ENCODE peak calls at places on chromosome 10, in four cellular contexts. B is mesothelial cell of epicardium, X is fibroblast of pulmonary artery, A is lung. U is an unnamed sample.

GRCh38 chr10:103295391-103296044 is 18.6 kb downstream of the INA start:
- DNase-seq in B (no peak), X (peak; percentile 84), A (no peak), U (no peak)

GRCh38 chr10:7193369-7193768 is 217.5 kb downstream of the SFMBT2 start:
- DNase-seq in B (no peak), X (no peak), A (no peak), U (no peak)

GRCh38 chr10:89165923-89166322 is 41.2 kb downstream of the CH25H start:
- DNase-seq in B (no peak), X (peak; percentile 20), A (no peak), U (no peak)

GRCh38 chr10:26879744-26880143 is 19.0 kb upstream of the ABI1 start:
- DNase-seq in B (no peak), X (no peak), A (peak; percentile 71), U (no peak)

GRCh38 chr10:20004087-20004523 is 187.9 kb downstream of the PLXDC2 start:
- DNase-seq in B (no peak), X (peak; percentile 70), A (peak; percentile 44), U (peak; percentile 27)

GRCh38 chr10:25849268-25849667 is 84.8 kb upstream of the MYO3A start:
- DNase-seq in B (no peak), X (no peak), A (no peak), U (no peak)

GRCh38 chr10:47354162-47354561 is 6.0 kb downstream of the RBP3 start:
- DNase-seq in B (no peak), X (peak; percentile 30), A (no peak), U (no peak)

GRCh38 chr10:71980181-71981023 is 16.2 kb downstream of the CHST3 start:
- DNase-seq in B (no peak), X (peak; percentile 58), A (no peak), U (no peak)

GRCh38 chr10:8439040-8439439 is 384.6 kb downstream of the GATA3 start:
- DNase-seq in B (no peak), X (no peak), A (no peak), U (no peak)

GRCh38 chr10:128604025-128604424 is 477.8 kb upstream of the MKI67 start:
- DNase-seq in B (no peak), X (no peak), A (no peak), U (no peak)

GRCh38 chr10:96999987-97000386 is 167.9 kb downstream of the LCOR start:
- DNase-seq in B (no peak), X (no peak), A (no peak), U (no peak)

GRCh38 chr10:60105195-60105812 is 198.9 kb upstream of the CCDC6 start:
- DNase-seq in B (no peak), X (no peak), A (no peak), U (no peak)

GRCh38 chr10:59300386-59300785 is 62.0 kb downstream of the FAM13C start:
- DNase-seq in B (no peak), X (no peak), A (no peak), U (no peak)

GRCh38 chr10:48509974-48510692 is 94.7 kb downstream of the ARHGAP22 start:
- DNase-seq in B (no peak), X (peak; percentile 45), A (no peak), U (no peak)

GRCh38 chr10:5629789-5630436 is 36.5 kb downstream of the ASB13 start:
- DNase-seq in B (no peak), X (peak; percentile 85), A (peak; percentile 80), U (peak; percentile 36)

GRCh38 chr10:68828833-68829232 is 1.5 kb downstream of the STOX1 start:
- DNase-seq in B (no peak), X (no peak), A (no peak), U (no peak)

GRCh38 chr10:4770766-4771553 is 55.0 kb upstream of the AKR1E2 start:
- DNase-seq in B (no peak), X (peak; percentile 96), A (no peak), U (no peak)

GRCh38 chr10:6255548-6256061 is 52.9 kb downstream of the PFKFB3 start:
- DNase-seq in B (no peak), X (no peak), A (peak; percentile 62), U (no peak)

GRCh38 chr10:129323877-129324276 is 143.2 kb upstream of the MGMT start:
- DNase-seq in B (no peak), X (no peak), A (no peak), U (no peak)

GRCh38 chr10:122559228-122559627 is 1.3 kb upstream of the DMBT1 start:
- DNase-seq in B (no peak), X (no peak), A (no peak), U (no peak)

GRCh38 chr10:122560279-122560804 is at the start of gene DMBT1:
- DNase-seq in B (no peak), X (no peak), A (peak; percentile 41), U (no peak)

GRCh38 chr10:122558452-122558851 is 2.1 kb upstream of the DMBT1 start:
- DNase-seq in B (no peak), X (no peak), A (no peak), U (no peak)

GRCh38 chr10:122555431-122555830 is 5.1 kb upstream of the DMBT1 start:
- DNase-seq in B (no peak), X (no peak), A (no peak), U (no peak)

DNA sequence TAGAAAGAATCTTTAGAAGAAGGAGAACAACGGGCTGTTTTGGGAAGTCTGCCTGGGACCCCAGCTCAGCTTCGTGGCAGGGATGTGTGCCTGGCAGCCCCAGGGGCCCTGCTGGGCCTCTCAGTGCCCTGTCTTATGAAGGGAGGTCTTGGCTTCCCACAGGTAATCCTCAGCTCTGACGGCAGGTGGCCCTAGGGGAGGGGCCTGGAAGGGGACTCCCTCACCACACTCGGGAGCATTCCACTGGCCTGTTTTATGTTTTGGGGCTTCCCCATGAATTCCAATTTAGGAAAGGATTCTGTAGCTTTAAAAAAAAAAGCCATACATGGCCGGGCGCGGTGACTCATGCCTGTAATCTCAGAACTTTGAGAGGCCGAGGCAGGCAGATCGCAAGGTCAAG is 3.0 kb upstream of the DMBT1 start:
- DNase-seq in B (no peak), X (no peak), A (peak; percentile 66), U (no peak)
- TF ChIP-seq CTCF in B (no peak), X (no peak), A (no peak), U (no peak)

GRCh38 chr10:77287647-77288120 is 349.9 kb downstream of the KCNMA1 start:
- DNase-seq in B (no peak), X (no peak), A (no peak), U (no peak)

GRCh38 chr10:77291596-77292505 is 345.8 kb downstream of the KCNMA1 start:
- DNase-seq in B (no peak), X (no peak), A (no peak), U (no peak)

GRCh38 chr10:77289027-77289501 is 348.5 kb downstream of the KCNMA1 start:
- DNase-seq in B (no peak), X (no peak), A (no peak), U (no peak)

GRCh38 chr10:77289790-77290189 is 347.8 kb downstream of the KCNMA1 start:
- DNase-seq in B (no peak), X (peak; percentile 32), A (no peak), U (no peak)

DNA sequence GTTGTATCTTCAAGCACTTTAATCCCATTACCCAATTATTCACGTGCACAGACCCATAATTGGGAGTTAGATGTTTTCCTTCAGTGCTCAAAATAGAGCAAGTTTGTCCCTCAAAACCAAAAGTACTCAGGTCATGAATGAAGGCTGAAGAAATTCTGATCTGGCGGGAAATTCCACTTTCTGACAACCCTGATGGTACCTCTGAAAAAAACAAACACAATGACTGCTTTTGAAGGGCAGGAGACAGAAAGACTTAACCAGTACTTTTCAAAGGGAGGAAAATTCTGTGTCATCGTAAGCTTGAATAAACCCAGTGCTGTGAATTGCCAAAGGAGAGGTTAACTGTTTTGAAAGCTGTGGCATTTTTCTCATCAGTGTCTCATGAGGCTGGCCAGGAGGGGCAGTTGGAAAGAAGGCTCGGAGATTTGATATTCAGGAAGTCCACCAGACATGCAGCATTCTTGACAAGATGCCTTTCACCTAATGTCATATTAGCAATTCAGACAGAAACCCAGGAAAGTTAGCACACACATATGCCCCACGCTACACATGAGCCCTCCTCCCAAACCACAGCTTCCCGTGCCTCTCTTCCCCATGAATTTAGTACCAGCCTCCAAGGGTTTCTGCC is 347.0 kb downstream of the KCNMA1 start:
- DNase-seq in B (no peak), X (peak; percentile 68), A (no peak), U (no peak)
- TF ChIP-seq CTCF in B (no peak), X (no peak), A (no peak), U (no peak)

DNA sequence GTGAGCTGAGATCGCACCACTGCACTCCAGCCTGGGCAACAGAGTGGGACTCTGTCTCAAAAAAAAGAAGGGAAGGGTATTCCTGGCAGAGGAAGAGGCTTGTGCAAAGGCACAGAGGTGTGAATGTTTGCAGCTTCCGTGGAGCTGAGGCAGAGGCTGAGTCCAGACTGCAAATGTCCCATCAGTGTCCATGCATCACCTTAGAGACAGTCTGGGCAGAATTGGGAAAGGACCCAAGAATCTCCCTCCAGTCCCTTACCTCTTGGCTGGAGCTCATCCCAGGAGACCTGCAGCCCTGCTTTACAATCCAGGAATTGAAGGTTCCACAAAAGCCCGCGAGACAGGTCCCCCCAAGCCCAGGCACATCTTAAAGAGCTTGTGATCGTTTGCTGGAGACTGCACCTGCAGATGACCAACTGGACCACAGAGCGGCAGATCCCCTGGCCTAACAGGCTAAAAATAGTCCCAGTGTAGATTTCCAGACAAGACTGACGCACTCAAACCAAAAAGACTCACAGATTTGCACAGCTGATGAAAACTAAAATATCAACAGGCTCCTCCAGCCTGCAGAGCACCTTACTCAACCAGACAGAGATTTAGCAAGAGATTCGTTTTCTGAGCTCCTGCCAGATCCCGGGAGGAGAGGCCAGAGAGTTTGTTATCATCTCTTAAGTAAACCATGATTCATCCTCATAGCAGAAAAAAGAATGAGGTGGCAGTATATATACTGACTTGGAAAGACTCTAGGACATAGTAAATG is 22.9 kb upstream of the NANOS1 start:
- DNase-seq in B (no peak), X (peak; percentile 96), A (peak; percentile 62), U (peak; percentile 68)
- TF ChIP-seq CTCF in B (no peak), X (no peak), A (no peak), U (no peak)

GRCh38 chr10:56091872-56092271 is 269.2 kb downstream of the ZWINT start:
- DNase-seq in B (no peak), X (no peak), A (no peak), U (no peak)
- TF ChIP-seq CTCF in B (no peak), X (no peak), A (no peak), U (no peak)

DNA sequence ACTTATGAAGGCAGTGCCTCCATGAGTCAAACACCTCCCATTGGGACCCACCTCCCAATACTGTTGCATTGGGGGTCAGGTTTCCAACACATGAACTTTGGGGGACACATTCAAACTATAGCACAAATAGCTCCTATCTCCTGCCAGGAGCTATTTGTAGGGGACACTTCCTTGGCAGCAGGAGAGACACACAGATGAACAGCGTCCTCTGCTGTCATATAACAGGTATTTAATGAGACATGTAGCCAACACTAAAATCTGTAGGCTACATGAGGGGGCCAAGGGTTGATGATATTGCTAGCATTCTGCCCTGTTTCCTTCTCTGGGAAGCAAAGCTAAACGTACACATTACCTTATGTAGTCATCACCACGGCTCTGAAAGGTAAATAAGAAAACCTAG is 2.6 kb upstream of the GPR26 start:
- DNase-seq in B (no peak), X (no peak), A (no peak), U (no peak)
- TF ChIP-seq CTCF in B (no peak), X (no peak), A (no peak), U (no peak)

DNA sequence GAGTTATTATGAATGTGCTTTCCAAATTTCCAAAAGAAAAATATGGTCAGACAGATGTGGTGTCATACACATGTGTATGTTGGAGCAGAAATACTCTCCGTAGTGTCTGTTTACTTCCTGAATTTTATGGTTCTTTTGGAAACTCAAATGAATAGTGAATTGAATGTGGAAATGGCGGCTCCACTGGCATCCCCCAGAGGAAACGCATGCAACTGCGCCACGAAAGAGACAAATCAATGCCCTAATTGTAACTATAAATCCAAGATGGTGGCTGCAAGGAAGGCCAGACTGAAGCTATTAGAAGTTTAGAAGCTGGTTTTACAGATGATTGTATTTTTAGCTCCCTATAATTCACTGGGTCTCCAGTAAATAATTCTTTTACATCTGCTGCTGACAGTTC is 246.7 kb downstream of the FGFR2 start:
- DNase-seq in B (no peak), X (no peak), A (no peak), U (no peak)
- TF ChIP-seq CTCF in B (no peak), X (no peak), A (no peak), U (no peak)